ENCODE peak calls at places on chromosome 4, in eight cellular contexts. F is BJ; T is activated T-cell treated with anti-CD3 and anti-CD28 coated beads, Interleukin-2, amount 50 U/mL, for 48 hours; J is ELR; R is naive thymus-derived CD4-positive, alpha-beta T cell; C is colonic mucosa; E is mammary epithelial cell; I is effector memory CD4-positive, alpha-beta T cell. P is an unnamed sample.

GRCh38 chr4:183326853-183327252 is 4.6 kb upstream of the CLDN24 start:
- DNase-seq in C (no peak), R (no peak), J (peak; percentile 46), T (no peak), E (peak; percentile 6), F (no peak), I (no peak), P (peak; percentile 36)

GRCh38 chr4:112296949-112297483 is at the start of gene ALPK1:
- DNase-seq in J (peak; percentile 86), C (peak; percentile 60), T (no peak), R (peak; percentile 41), F (peak; percentile 85), E (peak; percentile 84), I (no peak), P (peak; percentile 81)

GRCh38 chr4:48909697-48910096 is 3.1 kb upstream of the OCIAD2 start:
- DNase-seq in F (peak; percentile 82), C (no peak), E (peak; percentile 99), R (no peak), T (peak; percentile 73), I (no peak), J (peak; percentile 98), P (peak; percentile 98)

GRCh38 chr4:73430188-73430587 is 5.8 kb upstream of the AFP start:
- DNase-seq in E (no peak), R (no peak), J (no peak), C (no peak), F (no peak), T (no peak), I (no peak), P (no peak)

GRCh38 chr4:48906283-48907173 is at the start of gene OCIAD2:
- DNase-seq in R (peak; percentile 86), J (peak; percentile 58), E (peak; percentile 57), I (peak; percentile 72), T (peak; percentile 83), C (peak; percentile 89), F (no peak), P (peak; percentile 76)

GRCh38 chr4:79247695-79248394 is 78.0 kb downstream of the NAA11 start:
- DNase-seq in J (no peak), E (no peak), R (no peak), T (no peak), C (no peak), I (no peak), F (no peak), P (no peak)

GRCh38 chr4:146637853-146638800 is 566 bp upstream of the POU4F2 start:
- DNase-seq in E (no peak), J (no peak), R (no peak), C (no peak), T (no peak), I (no peak), F (no peak), P (no peak)

GRCh38 chr4:61201562-61202099 is 1.5 kb downstream of the ADGRL3 start:
- DNase-seq in J (peak; percentile 4), F (no peak), T (no peak), I (no peak), R (no peak), C (no peak), E (peak; percentile 32), P (no peak)

GRCh38 chr4:64617813-64618212 is 208.6 kb upstream of the TECRL start:
- DNase-seq in R (no peak), J (peak; percentile 48), I (no peak), E (peak; percentile 4), F (no peak), T (no peak), C (no peak), P (peak; percentile 17)

GRCh38 chr4:151641167-151641566 is 119.6 kb downstream of the GATB start:
- DNase-seq in F (peak; percentile 29), R (no peak), T (no peak), C (no peak), I (no peak), J (peak; percentile 43), E (peak; percentile 88), P (peak; percentile 21)

GRCh38 chr4:185567828-185568442 is 32.6 kb upstream of the PDLIM3 start:
- DNase-seq in R (no peak), E (no peak), I (no peak), J (no peak), C (peak; percentile 33), F (no peak), T (no peak), P (no peak)

GRCh38 chr4:16484711-16485110 is 258.4 kb upstream of the TAPT1 start:
- DNase-seq in E (no peak), R (no peak), F (no peak), J (no peak), T (no peak), I (no peak), C (no peak), P (no peak)

GRCh38 chr4:21593268-21594002 is 355.1 kb downstream of the KCNIP4 start:
- DNase-seq in I (no peak), E (no peak), C (no peak), R (no peak), T (no peak), J (no peak), F (peak; percentile 21), P (peak; percentile 70)

GRCh38 chr4:75924309-75924708 is 16.5 kb downstream of the NAAA start:
- DNase-seq in C (no peak), J (no peak), I (no peak), R (no peak), E (no peak), F (no peak), T (no peak), P (no peak)

GRCh38 chr4:163191999-163192398 is 25.3 kb upstream of the NAF1 start:
- DNase-seq in R (no peak), C (no peak), F (no peak), J (peak; percentile 27), T (no peak), I (no peak), E (peak; percentile 23), P (peak; percentile 16)

GRCh38 chr4:43782391-43782790 is 666.2 kb downstream of the KCTD8 start:
- DNase-seq in F (no peak), I (no peak), E (no peak), J (no peak), C (no peak), T (no peak), R (no peak), P (peak; percentile 26)

GRCh38 chr4:187004628-187005027 is 281.0 kb upstream of the FAT1 start:
- DNase-seq in T (no peak), I (no peak), C (no peak), R (no peak), J (no peak), F (no peak), E (no peak), P (no peak)

GRCh38 chr4:1249731-1250526 is 999 bp upstream of the CTBP1 start:
- DNase-seq in R (peak; percentile 71), F (no peak), I (peak; percentile 40), E (peak; percentile 28), J (peak; percentile 29), C (no peak), T (peak; percentile 75), P (no peak)

GRCh38 chr4:158770671-158771070 is 1.8 kb downstream of the FNIP2 start:
- DNase-seq in E (no peak), R (no peak), F (no peak), I (no peak), J (no peak), C (peak; percentile 47), T (no peak), P (no peak)

GRCh38 chr4:47926667-47927258 is 12.4 kb upstream of the NFXL1 start:
- DNase-seq in J (peak; percentile 67), C (peak; percentile 71), F (no peak), E (peak; percentile 43), T (peak; percentile 61), I (peak; percentile 12), R (no peak), P (peak; percentile 40)